ENCODE peak calls at places on chromosomes 16 and 17, in four cellular contexts. I is NCI-H2081; H is activated naive CD4-positive, alpha-beta T cell treated with Interleukin-2 at 50 U/mL for 16 hours; U is MV-4-11. F is an unnamed sample.
A peak's percentile ranks its signal among the peaks of the same experiment; 100 is the strongest.

GRCh38 chr17:66964930-66965800 is 658 bp downstream of the CACNG4 start:
- DNase-seq in I (peak; percentile 55), H (peak; percentile 26), U (no peak), F (peak; percentile 74)

GRCh38 chr17:82924812-82925211 is 85.0 kb upstream of the ZNF750 start:
- DNase-seq in I (no peak), H (no peak), U (no peak), F (no peak)

GRCh38 chr17:82120148-82120547 is 22.1 kb upstream of the FASN start:
- DNase-seq in I (no peak), H (no peak), U (peak; percentile 91), F (no peak)

GRCh38 chr16:4653981-4654380 is 29.4 kb downstream of the MGRN1 start:
- DNase-seq in I (peak; percentile 4), H (no peak), U (no peak), F (no peak)

GRCh38 chr17:54967621-54968258 is 714 bp downstream of the COX11 start:
- DNase-seq in I (peak; percentile 24), H (peak; percentile 13), U (peak; percentile 52), F (no peak)

GRCh38 chr17:75601057-75601987 is 13.7 kb downstream of the MYO15B start:
- DNase-seq in I (peak; percentile 62), H (peak; percentile 64), U (peak; percentile 57), F (peak; percentile 67)

GRCh38 chr17:73187203-73187769 is 5.6 kb upstream of the COG1 start:
- DNase-seq in I (no peak), H (no peak), U (no peak), F (no peak)

GRCh38 chr16:64751906-64752305 is 370.0 kb downstream of the CDH11 start:
- DNase-seq in I (no peak), H (no peak), U (no peak), F (no peak)

GRCh38 chr17:7220593-7221280 is 999 bp downstream of the ACADVL start:
- DNase-seq in I (peak; percentile 56), H (peak; percentile 65), U (peak; percentile 56), F (peak; percentile 36)

GRCh38 chr17:9120471-9120870 is 99.2 kb downstream of the NTN1 start:
- DNase-seq in I (no peak), H (no peak), U (no peak), F (no peak)

GRCh38 chr17:10875984-10876555 is 38.2 kb upstream of the PIRT start:
- DNase-seq in I (peak; percentile 1), H (no peak), U (no peak), F (peak; percentile 29)

GRCh38 chr17:20092973-20093626 is 83.9 kb downstream of the SPECC1 start:
- DNase-seq in I (peak; percentile 41), H (no peak), U (no peak), F (peak; percentile 38)

GRCh38 chr16:48269011-48269410 is 21.7 kb upstream of the ABCC11 start:
- DNase-seq in I (no peak), H (no peak), U (no peak), F (no peak)

GRCh38 chr16:85522842-85523601 is 90.1 kb upstream of the GSE1 start:
- DNase-seq in I (peak; percentile 55), H (no peak), U (no peak), F (no peak)

GRCh38 chr17:60863892-60864673 is 186.4 kb downstream of the BCAS3 start:
- DNase-seq in I (no peak), H (no peak), U (peak; percentile 96), F (no peak)

GRCh38 chr17:17605083-17605746 is 13.7 kb upstream of the PEMT start:
- DNase-seq in I (no peak), H (no peak), U (peak; percentile 55), F (no peak)

GRCh38 chr17:82915010-82915696 is 75.3 kb upstream of the ZNF750 start:
- DNase-seq in I (no peak), H (no peak), U (no peak), F (no peak)

GRCh38 chr17:83103200-83103937 is 24.0 kb downstream of the METRNL start:
- DNase-seq in I (no peak), H (peak; percentile 29), U (no peak), F (no peak)

GRCh38 chr16:19687279-19687678 is 30.7 kb downstream of the KNOP1 start:
- DNase-seq in I (no peak), H (no peak), U (no peak), F (no peak)

GRCh38 chr17:40178021-40178601 is 841 bp downstream of the RAPGEFL1 start:
- DNase-seq in I (no peak), H (no peak), U (no peak), F (no peak)

GRCh38 chr16:83964684-83965443 is 3.2 kb upstream of the NECAB2 start:
- DNase-seq in I (no peak), H (no peak), U (no peak), F (no peak)

GRCh38 chr17:83010323-83011200 is 68.8 kb upstream of the METRNL start:
- DNase-seq in I (no peak), H (no peak), U (no peak), F (no peak)

GRCh38 chr16:69724981-69725479 is 1.3 kb downstream of the NQO1 start:
- DNase-seq in I (no peak), H (no peak), U (no peak), F (no peak)

GRCh38 chr17:58666858-58667267 is 25.0 kb downstream of the TEX14 start:
- DNase-seq in I (peak; percentile 93), H (peak; percentile 33), U (peak; percentile 84), F (no peak)

GRCh38 chr17:75371339-75371738 is 34.1 kb downstream of the GRB2 start:
- DNase-seq in I (no peak), H (no peak), U (peak; percentile 66), F (no peak)

F was measured in NCI-H748 treated with DMSO at 0.1 percent for 48 hours.